ENCODE peak calls at places on chromosomes 4 and X, in five cellular contexts. Y is trophoblast cell, H is mesenchymal stem cell, S is H9, D is H1. Z is an unnamed sample.

GRCh38 chr4:157996061-157996460 is 176.8 kb downstream of the GASK1B start:
- DNase-seq in D (no peak), S (no peak), H (peak), Y (no peak), Z (no peak)

GRCh38 chr4:163693776-163694175 is 199.3 kb downstream of the TMA16 start:
- DNase-seq in H (peak), S (no peak), Y (no peak), D (no peak), Z (no peak)

GRCh38 chr4:179076865-179077264 is 1634.6 kb upstream of the AGA start:
- DNase-seq in S (no peak), H (no peak), Y (no peak), D (no peak), Z (no peak)

GRCh38 chrX:101642086-101642485 is 17.6 kb downstream of the ARMCX2 start:
- DNase-seq in Y (no peak), H (no peak), D (no peak), S (no peak), Z (no peak)

GRCh38 chrX:139720136-139720535 is 12.2 kb upstream of the MCF2 start:
- DNase-seq in S (peak), H (peak), Y (no peak), D (peak), Z (peak)

GRCh38 chrX:79330022-79330421 is 37.1 kb downstream of the ITM2A start:
- DNase-seq in H (no peak), S (peak), Y (no peak), D (no peak), Z (no peak)

GRCh38 chr4:163665521-163666334 is 171.2 kb downstream of the TMA16 start:
- DNase-seq in S (no peak), H (no peak), Y (no peak), D (no peak), Z (no peak)

GRCh38 chr4:18684932-18685331 is 663.4 kb upstream of the LCORL start:
- DNase-seq in D (no peak), S (no peak), H (no peak), Y (no peak), Z (no peak)

GRCh38 chr4:26557164-26557563 is 26.7 kb upstream of the TBC1D19 start:
- DNase-seq in S (no peak), D (no peak), H (no peak), Y (no peak), Z (no peak)

GRCh38 chr4:94623507-94623906 is 134.2 kb upstream of the BMPR1B start:
- DNase-seq in S (no peak), Y (no peak), D (no peak), H (no peak), Z (no peak)

GRCh38 chrX:38055170-38055847 is 49.0 kb downstream of the SYTL5 start:
- DNase-seq in Y (no peak), S (no peak), D (no peak), H (no peak), Z (no peak)

GRCh38 chr4:149238097-149238496 is 577.5 kb downstream of the IQCM start:
- DNase-seq in S (no peak), H (no peak), D (no peak), Y (no peak), Z (no peak)

GRCh38 chr4:153987291-153987690 is 198.4 kb upstream of the SFRP2 start:
- DNase-seq in H (peak), D (no peak), S (no peak), Y (no peak), Z (no peak)

DNA sequence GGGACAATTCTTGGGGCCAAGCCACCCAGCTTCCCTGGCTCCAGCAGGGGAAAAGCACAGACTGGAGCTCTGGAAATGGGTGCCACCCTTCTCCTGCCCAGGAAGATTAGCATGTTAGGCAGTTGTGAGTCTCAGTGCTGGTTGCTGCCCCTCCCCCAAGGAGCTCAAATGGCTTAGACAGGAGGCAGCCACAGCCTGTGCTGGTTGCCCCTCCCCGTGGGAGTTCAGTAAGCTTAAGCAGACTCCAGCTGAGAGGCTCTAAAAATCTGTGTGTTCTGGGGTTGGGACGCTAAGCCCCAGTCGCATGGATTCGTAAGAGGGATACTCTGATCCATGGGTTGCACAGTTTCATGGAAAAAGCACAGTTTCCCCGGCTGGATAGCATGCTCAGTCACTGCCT is 92.7 kb upstream of the NDST3 start:
- DNase-seq in Y (no peak), D (no peak), H (no peak), S (peak), Z (peak)
- H2BK12ac ChIP-seq in Y (no peak), D (peak), H (no peak), S (no peak), Z (no peak)

DNA sequence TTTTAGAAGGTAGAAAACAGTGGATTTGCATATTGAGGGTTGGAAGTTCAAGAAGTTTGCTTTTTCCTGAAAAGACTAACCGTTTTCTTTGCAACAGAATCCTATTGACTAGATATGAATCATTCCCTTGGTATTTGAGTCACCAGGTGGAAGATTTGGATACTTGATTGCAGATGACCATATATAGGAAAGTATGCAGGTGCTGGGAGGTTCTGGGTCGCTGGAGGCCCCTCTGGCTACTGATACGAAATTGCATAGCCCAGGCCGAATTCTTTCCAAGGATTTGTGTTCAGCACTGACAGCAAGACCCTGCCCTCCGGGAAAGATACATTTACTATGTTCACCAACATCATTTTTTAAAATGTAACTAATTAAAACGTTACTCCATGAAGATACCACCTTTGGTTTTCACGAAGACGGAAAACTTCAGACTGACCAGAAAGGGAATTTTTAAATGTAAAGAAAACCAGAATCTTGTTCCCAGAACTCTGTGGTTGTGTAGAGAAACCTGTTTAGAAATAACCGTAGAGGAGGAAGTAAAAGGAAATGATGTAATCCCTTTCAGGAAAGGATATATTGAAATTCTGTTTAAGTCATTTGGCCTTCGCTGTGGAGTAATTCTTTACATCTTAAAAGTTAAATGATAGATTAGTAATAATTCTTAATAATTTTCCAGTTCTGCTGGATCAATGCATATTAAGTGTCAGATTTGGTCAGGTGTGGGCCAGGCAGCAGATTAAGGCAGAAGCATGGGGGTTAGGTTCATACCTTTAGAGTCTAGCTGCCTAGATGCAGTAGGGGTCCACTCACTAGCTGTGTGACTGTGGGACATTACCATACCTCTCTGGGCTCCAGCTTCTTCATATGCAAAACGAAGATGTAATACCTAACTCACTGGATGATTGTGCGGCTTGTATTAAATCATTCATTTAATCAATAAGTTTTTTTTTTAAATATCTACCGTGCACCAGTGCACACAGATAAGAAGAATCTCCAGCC is 1.1 kb downstream of the ANXA3 start:
- DNase-seq in Y (peak), D (peak), S (peak), H (no peak), Z (no peak)
- H3K18ac ChIP-seq in Y (peak), D (no peak), S (peak), H (no peak), Z (no peak)

GRCh38 chr4:3382251-3382650 is 59.5 kb upstream of the HGFAC start:
- DNase-seq in Y (no peak), H (no peak), S (no peak), D (no peak), Z (no peak)
- H2BK12ac ChIP-seq in Y (no peak), H (no peak), S (no peak), D (no peak), Z (no peak)

GRCh38 chr4:126897038-126897437 is 735.7 kb upstream of the INTU start:
- DNase-seq in Y (no peak), D (no peak), S (no peak), H (no peak), Z (no peak)

GRCh38 chr4:126895988-126896570 is 736.7 kb upstream of the INTU start:
- DNase-seq in D (no peak), Y (no peak), H (peak), S (no peak), Z (no peak)

GRCh38 chr4:126899382-126899801 is 733.4 kb upstream of the INTU start:
- DNase-seq in S (no peak), D (no peak), H (peak), Y (no peak), Z (no peak)

GRCh38 chr4:126894963-126895362 is 737.8 kb upstream of the INTU start:
- DNase-seq in S (no peak), H (no peak), D (no peak), Y (no peak), Z (no peak)

GRCh38 chr4:126898815-126899214 is 733.9 kb upstream of the INTU start:
- DNase-seq in Y (no peak), D (no peak), S (no peak), H (no peak), Z (no peak)
- H3K18ac ChIP-seq in Y (no peak), D (no peak), S (no peak), H (no peak), Z (no peak)